ENCODE peak calls at places on chromosomes 11 and 22, in four cellular contexts. Y is K562, W is HepG2, Z is GM12878. L is an unnamed sample.

GRCh38 chr11:113991170-113991569 is 16.3 kb downstream of the HTR3A start:
- DNase-seq in Z (no peak), W (peak; percentile 6), Y (peak; percentile 50), L (no peak)

GRCh38 chr22:20531404-20532181 is 24.2 kb downstream of the MED15 start:
- DNase-seq in Z (no peak), W (peak; percentile 39), Y (peak; percentile 60), L (peak; percentile 87)

GRCh38 chr22:27278986-27279385 is 522.6 kb downstream of the MN1 start:
- DNase-seq in Z (no peak), Y (no peak), W (no peak), L (no peak)

GRCh38 chr11:122900803-122901202 is 18.2 kb downstream of the JHY start:
- DNase-seq in Z (no peak), Y (no peak), W (no peak), L (no peak)

GRCh38 chr22:32644252-32645100 is 157.0 kb upstream of the TIMP3 start:
- DNase-seq in W (peak; percentile 98), Y (no peak), Z (no peak), L (no peak)

GRCh38 chr22:32528316-32528715 is 53.7 kb downstream of the FBXO7 start:
- DNase-seq in Z (no peak), Y (no peak), W (no peak), L (no peak)

GRCh38 chr11:47573321-47573720 is 5.4 kb downstream of the KBTBD4 start:
- DNase-seq in W (no peak), Y (peak; percentile 10), Z (no peak), L (no peak)

GRCh38 chr22:39522567-39523300 is 2.4 kb downstream of the ATF4 start:
- DNase-seq in Y (no peak), W (no peak), Z (no peak), L (peak; percentile 32)

GRCh38 chr11:35077709-35078695 is 61.0 kb upstream of the CD44 start:
- DNase-seq in Z (peak; percentile 88), Y (no peak), W (no peak), L (peak; percentile 60)

GRCh38 chr11:14687456-14687855 is 43.9 kb downstream of the PDE3B start:
- DNase-seq in Z (no peak), W (no peak), Y (no peak), L (no peak)

GRCh38 chr11:46381836-46382643 is 571 bp downstream of the MDK start:
- DNase-seq in Z (no peak), W (no peak), Y (peak; percentile 71), L (no peak)

GRCh38 chr22:32788884-32789624 is 12.5 kb upstream of the TIMP3 start:
- DNase-seq in Y (no peak), W (peak; percentile 74), Z (no peak), L (no peak)

GRCh38 chr22:35191412-35191811 is 65.9 kb upstream of the HMGXB4 start:
- DNase-seq in Y (no peak), W (peak; percentile 23), Z (no peak), L (no peak)

GRCh38 chr22:35719212-35719869 is 1.7 kb downstream of the APOL5 start:
- DNase-seq in Y (no peak), Z (no peak), W (no peak), L (no peak)

GRCh38 chr22:45429921-45430775 is 16.7 kb downstream of the RIBC2 start:
- DNase-seq in Z (no peak), W (no peak), Y (no peak), L (no peak)

GRCh38 chr11:57325735-57326048 is 940 bp upstream of the TNKS1BP1 start:
- DNase-seq in W (no peak), Z (no peak), Y (no peak), L (peak; percentile 37)

GRCh38 chr22:21102659-21103267 is 57.0 kb downstream of the LRRC74B start:
- DNase-seq in Y (peak; percentile 100), W (peak; percentile 73), Z (no peak), L (peak; percentile 84)

GRCh38 chr11:108732395-108732794 is 67.5 kb downstream of the DDX10 start:
- DNase-seq in Z (no peak), Y (no peak), W (no peak), L (no peak)

GRCh38 chr11:122137081-122137793 is 21.2 kb upstream of the BLID start:
- DNase-seq in W (no peak), Z (no peak), Y (no peak), L (peak; percentile 70)

GRCh38 chr11:45872513-45873356 is 12.7 kb upstream of the MAPK8IP1 start:
- DNase-seq in W (peak; percentile 29), Z (no peak), Y (peak; percentile 76), L (peak; percentile 71)

GRCh38 chr11:35112056-35112845 is 26.7 kb upstream of the CD44 start:
- DNase-seq in Z (no peak), Y (no peak), W (no peak), L (no peak)

GRCh38 chr11:57426754-57427691 is at the start of gene SLC43A3:
- DNase-seq in Y (peak; percentile 89), W (peak; percentile 19), Z (peak; percentile 41), L (no peak)

GRCh38 chr11:29279716-29280115 is 737.1 kb downstream of the KCNA4 start:
- DNase-seq in Z (no peak), W (no peak), Y (no peak), L (no peak)

GRCh38 chr22:49470741-49471134 is 356.9 kb downstream of the BRD1 start:
- DNase-seq in Z (no peak), Y (no peak), W (no peak), L (no peak)

GRCh38 chr11:64055077-64055476 is 19.3 kb downstream of the FLRT1 start:
- DNase-seq in W (no peak), Y (no peak), Z (no peak), L (no peak)

GRCh38 chr11:119470316-119471266 is 47.6 kb upstream of the THY1 start:
- DNase-seq in Z (no peak), W (no peak), Y (no peak), L (no peak)

GRCh38 chr22:32079110-32080089 is 36.3 kb downstream of the SLC5A1 start:
- DNase-seq in Y (no peak), Z (no peak), W (no peak), L (peak; percentile 69)

GRCh38 chr11:125957623-125958330 is 11.9 kb downstream of the VSIG10L2 start:
- DNase-seq in Z (no peak), W (no peak), Y (no peak), L (no peak)

GRCh38 chr11:127632546-127632945 is 632.0 kb upstream of the KIRREL3 start:
- DNase-seq in W (no peak), Z (no peak), Y (no peak), L (no peak)

GRCh38 chr22:49930128-49930527 is 11.7 kb downstream of the CRELD2 start:
- DNase-seq in Y (no peak), Z (no peak), W (no peak), L (no peak)

GRCh38 chr22:27597703-27598444 is 203.7 kb downstream of the MN1 start:
- DNase-seq in Y (peak; percentile 63), W (no peak), Z (no peak), L (peak; percentile 38)

GRCh38 chr22:35021166-35021565 is 44.8 kb upstream of the ISX start:
- DNase-seq in Z (no peak), W (no peak), Y (no peak), L (no peak)

GRCh38 chr22:29269731-29270474 is 1.8 kb downstream of the EWSR1 start:
- DNase-seq in Z (no peak), W (peak; percentile 39), Y (no peak), L (no peak)

GRCh38 chr11:103625624-103625965 is 410.8 kb upstream of the DDI1 start:
- DNase-seq in Y (no peak), W (no peak), Z (no peak), L (no peak)

GRCh38 chr11:78768947-78769346 is 194.3 kb upstream of the NARS2 start:
- DNase-seq in Z (no peak), Y (no peak), W (no peak), L (no peak)

GRCh38 chr11:84292955-84293354 is 1006.8 kb upstream of the CCDC90B start:
- DNase-seq in Z (no peak), Y (no peak), W (no peak), L (no peak)

GRCh38 chr22:47409501-47410275 is 647.2 kb downstream of the TBC1D22A start:
- DNase-seq in Z (no peak), W (no peak), Y (no peak), L (no peak)
- TF ChIP-seq POLR2AphosphoS2 in Z (no peak), W (no peak), Y (no peak), L (no peak)

GRCh38 chr11:36453678-36454077 is 56.4 kb downstream of the TRAF6 start:
- DNase-seq in Z (no peak), W (no peak), Y (no peak), L (peak; percentile 31)

GRCh38 chr11:36454991-36455611 is 55.0 kb downstream of the TRAF6 start:
- DNase-seq in W (no peak), Z (no peak), Y (no peak), L (no peak)

GRCh38 chr11:36456136-36456535 is 53.9 kb downstream of the TRAF6 start:
- DNase-seq in Y (no peak), W (no peak), Z (no peak), L (no peak)

GRCh38 chr11:36454551-36454950 is 55.5 kb downstream of the TRAF6 start:
- DNase-seq in Y (no peak), Z (no peak), W (no peak), L (no peak)

GRCh38 chr11:36455658-36456111 is 54.4 kb downstream of the TRAF6 start:
- DNase-seq in W (no peak), Z (no peak), Y (no peak), L (peak; percentile 17)
- TF ChIP-seq RFX5 in W (no peak), Z (no peak), Y (no peak), L (no peak)

GRCh38 chr22:24430431-24431308 is 3.3 kb downstream of the ADORA2A start:
- DNase-seq in Y (no peak), W (no peak), Z (no peak), L (no peak)

GRCh38 chr22:24431309-24432034 is 4.1 kb downstream of the ADORA2A start:
- DNase-seq in Y (no peak), Z (no peak), W (no peak), L (no peak)

GRCh38 chr22:24427500-24428164 is at the start of gene ADORA2A:
- DNase-seq in W (no peak), Z (peak; percentile 35), Y (no peak), L (no peak)

GRCh38 chr22:24428751-24429410 is 1.5 kb downstream of the ADORA2A start:
- DNase-seq in W (no peak), Z (no peak), Y (no peak), L (no peak)

GRCh38 chr22:24429411-24430365 is 2.3 kb downstream of the ADORA2A start:
- DNase-seq in W (no peak), Z (no peak), Y (no peak), L (no peak)
- TF ChIP-seq POLR2AphosphoS2 in W (no peak), Z (peak; percentile 46), Y (no peak), L (no peak)

DNA sequence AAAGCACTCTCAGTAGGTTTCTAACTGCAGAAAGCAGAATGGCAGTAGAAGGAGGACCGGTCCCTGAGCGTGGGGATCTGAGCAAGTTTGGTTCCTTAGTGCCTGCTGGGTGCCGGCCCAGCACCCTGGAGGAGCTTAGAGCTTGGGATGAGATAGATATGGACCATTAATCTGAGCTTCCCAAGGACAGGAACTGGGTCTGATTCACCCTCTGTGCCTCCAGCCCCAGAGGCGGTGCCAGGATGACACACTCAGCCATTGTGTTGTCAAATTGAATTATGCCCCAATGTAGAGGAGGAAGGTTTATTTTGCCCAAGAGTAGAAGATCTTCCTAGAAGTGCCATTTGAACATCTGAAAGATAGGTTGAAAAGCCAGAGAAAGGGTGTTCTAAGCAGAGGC is 4.3 kb downstream of the ZC3H7B start:
- DNase-seq in W (no peak), Z (no peak), Y (no peak), L (no peak)
- TF ChIP-seq RFX5 in W (no peak), Z (no peak), Y (no peak), L (no peak)

GRCh38 chr11:67648140-67648795 is 2.3 kb downstream of the ACY3 start:
- DNase-seq in Y (peak; percentile 44), Z (no peak), W (peak; percentile 56), L (peak; percentile 59)
- TF ChIP-seq POLR2AphosphoS2 in Y (no peak), Z (no peak), W (no peak), L (no peak)

GRCh38 chr11:86596861-86597632 is 75.4 kb downstream of the ME3 start:
- DNase-seq in W (no peak), Z (no peak), Y (no peak), L (no peak)
- TF ChIP-seq RFX5 in W (no peak), Z (no peak), Y (no peak), L (no peak)